ENCODE peak calls at places on chromosomes 16 and 17, in seven cellular contexts. K is Calu3, T is WTC11, W is IMR-90, Z is AG09309, U is ovary, R is NB4. Y is an unnamed sample.

GRCh38 chr16:29978564-29979270 is 5.0 kb downstream of the TAOK2 start:
- DNase-seq in K (no peak), W (no peak), U (no peak), R (no peak), T (no peak), Z (no peak), Y (no peak)

GRCh38 chr17:66841744-66842143 is 6.8 kb downstream of the CACNG5 start:
- DNase-seq in Z (no peak), W (no peak), T (no peak), R (no peak), U (no peak), K (no peak), Y (no peak)

GRCh38 chr17:63954402-63955063 is 18.2 kb downstream of the SCN4A start:
- DNase-seq in Z (no peak), R (peak; percentile 67), W (no peak), K (no peak), T (no peak), U (no peak), Y (no peak)

GRCh38 chr16:57347858-57348257 is 10.7 kb upstream of the CCL22 start:
- DNase-seq in W (no peak), U (no peak), K (no peak), Z (no peak), R (no peak), T (no peak), Y (no peak)

GRCh38 chr16:83779881-83780280 is 27.9 kb upstream of the HSBP1 start:
- DNase-seq in W (peak; percentile 59), U (no peak), T (no peak), K (no peak), R (no peak), Z (peak; percentile 52), Y (no peak)

GRCh38 chr17:11814655-11815262 is 182.5 kb downstream of the ZNF18 start:
- DNase-seq in T (no peak), K (no peak), R (no peak), U (no peak), W (no peak), Z (no peak), Y (no peak)

GRCh38 chr16:57637424-57637823 is 9.0 kb downstream of the ADGRG1 start:
- DNase-seq in U (no peak), W (no peak), K (no peak), Z (no peak), R (no peak), T (no peak), Y (no peak)

GRCh38 chr16:69106491-69107291 is 1.2 kb downstream of the HAS3 start:
- DNase-seq in U (peak; percentile 33), T (peak; percentile 62), W (no peak), R (no peak), K (peak; percentile 32), Z (no peak), Y (no peak)

GRCh38 chr17:45907720-45908395 is 13.5 kb downstream of the MAPT start:
- DNase-seq in W (no peak), U (no peak), K (no peak), Z (no peak), T (no peak), R (no peak), Y (no peak)

GRCh38 chr17:40345161-40346034 is 19.1 kb downstream of the GJD3 start:
- DNase-seq in T (peak; percentile 85), U (peak; percentile 81), Z (no peak), R (peak; percentile 76), K (peak; percentile 99), W (peak; percentile 51), Y (peak; percentile 46)

GRCh38 chr17:18187816-18188761 is 4.5 kb downstream of the ALKBH5 start:
- DNase-seq in U (no peak), Z (no peak), W (peak; percentile 23), K (no peak), R (no peak), T (no peak), Y (no peak)

GRCh38 chr17:81083125-81083765 is 48.3 kb downstream of the BAIAP2 start:
- DNase-seq in R (no peak), Z (no peak), K (no peak), W (no peak), U (no peak), T (no peak), Y (peak; percentile 40)

GRCh38 chr16:4377573-4378146 is 6.0 kb downstream of the VASN start:
- DNase-seq in R (no peak), W (no peak), T (no peak), K (no peak), U (no peak), Z (no peak), Y (no peak)
- TF ChIP-seq CTCF in R (peak; percentile 9), W (no peak), T (no peak), K (peak; percentile 29), U (no peak), Z (peak; percentile 7), Y (peak; percentile 48)

GRCh38 chr17:13584701-13585080 is 17.0 kb downstream of the HS3ST3A1 start:
- DNase-seq in R (no peak), W (peak; percentile 76), U (no peak), K (no peak), Z (no peak), T (no peak), Y (no peak)
- TF ChIP-seq CTCF in R (no peak), W (no peak), U (no peak), K (no peak), Z (no peak), T (no peak), Y (no peak)

GRCh38 chr17:57906910-57907309 is 48.3 kb downstream of the CUEDC1 start:
- DNase-seq in Z (no peak), U (no peak), R (no peak), T (peak; percentile 63), W (no peak), K (no peak), Y (no peak)
- TF ChIP-seq CTCF in Z (peak; percentile 27), U (no peak), R (no peak), T (no peak), W (peak; percentile 36), K (no peak), Y (peak; percentile 28)

GRCh38 chr16:11207646-11208045 is 48.4 kb downstream of the SOCS1 start:
- DNase-seq in T (no peak), Z (no peak), R (no peak), K (no peak), W (no peak), U (no peak), Y (no peak)
- TF ChIP-seq CTCF in T (no peak), Z (no peak), R (no peak), K (no peak), W (no peak), U (no peak), Y (no peak)

DNA sequence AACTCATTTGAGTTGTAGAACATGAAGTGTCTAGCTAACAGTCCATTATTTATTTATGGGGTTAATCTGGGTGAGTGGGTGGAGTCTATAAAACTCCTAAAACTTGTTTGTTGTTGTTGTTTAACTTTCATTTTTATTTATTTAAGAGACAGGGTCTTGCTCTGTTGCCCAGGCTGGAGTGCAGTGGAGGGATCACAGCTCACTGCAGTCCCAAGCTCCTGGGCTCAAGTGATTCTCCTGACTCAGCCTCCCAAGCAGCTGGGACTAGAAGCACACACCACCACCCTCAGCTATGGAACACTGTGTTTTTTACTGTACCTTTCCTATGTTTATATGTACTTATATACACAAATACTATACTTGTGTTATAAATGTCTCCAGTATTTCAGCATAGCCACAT is 77.8 kb upstream of the CLEC18B start:
- DNase-seq in T (no peak), W (no peak), U (no peak), R (no peak), K (no peak), Z (no peak), Y (no peak)
- TF ChIP-seq CTCF in T (no peak), W (no peak), U (no peak), R (no peak), K (no peak), Z (no peak), Y (no peak)